ENCODE peak calls at places on chromosome 3, in five cellular contexts. P is right lobe of liver, R is transverse colon, Q is upper lobe of right lung, D is tibial nerve. E is an unnamed sample. For H3K36me3, the result is how much of the 10 kb centered on the place peaks cover.

GRCh38 chr3:1380926-1381646 is 288.3 kb downstream of the CNTN6 start:
- DNase-seq in P (no peak), R (no peak), Q (no peak), D (no peak), E (no peak)

GRCh38 chr3:184740509-184741258 is 28.8 kb upstream of the MAGEF1 start:
- DNase-seq in P (no peak), R (no peak), Q (no peak), D (no peak), E (no peak)

GRCh38 chr3:27535809-27536392 is 51.7 kb upstream of the SLC4A7 start:
- DNase-seq in P (no peak), R (no peak), Q (no peak), D (no peak), E (no peak)

GRCh38 chr3:10502185-10502880 is 3.1 kb downstream of the ATP2B2 start:
- DNase-seq in P (peak), R (no peak), Q (no peak), D (no peak), E (no peak)

GRCh38 chr3:117893638-117894037 is 1141.0 kb downstream of the IGSF11 start:
- DNase-seq in P (no peak), R (no peak), Q (no peak), D (no peak), E (no peak)

GRCh38 chr3:24683511-24684384 is 189.1 kb upstream of the THRB start:
- DNase-seq in P (no peak), R (peak), Q (no peak), D (no peak), E (no peak)

GRCh38 chr3:171748341-171748918 is 61.9 kb downstream of the PLD1 start:
- DNase-seq in P (no peak), R (no peak), Q (no peak), D (no peak), E (no peak)

GRCh38 chr3:12938258-12938711 is 96.9 kb upstream of the RPL32 start:
- DNase-seq in P (no peak), R (no peak), Q (no peak), D (peak), E (no peak)

GRCh38 chr3:79844176-79844575 is 76.4 kb upstream of the ROBO1 start:
- DNase-seq in P (no peak), R (no peak), Q (no peak), D (no peak), E (no peak)

GRCh38 chr3:108477511-108478147 is 32.8 kb downstream of the MYH15 start:
- DNase-seq in P (no peak), R (peak), Q (no peak), D (no peak), E (peak)

GRCh38 chr3:65497846-65498245 is 540.9 kb downstream of the MAGI1 start:
- DNase-seq in P (no peak), R (no peak), Q (no peak), D (no peak), E (no peak)

GRCh38 chr3:107416886-107417285 is 39.6 kb downstream of the CCDC54 start:
- DNase-seq in P (no peak), R (no peak), Q (no peak), D (no peak), E (no peak)

GRCh38 chr3:74423867-74424266 is 190.6 kb downstream of the CNTN3 start:
- DNase-seq in P (no peak), R (no peak), Q (no peak), D (no peak), E (no peak)

GRCh38 chr3:124444075-124444474 is 286.2 kb upstream of the UMPS start:
- DNase-seq in P (no peak), R (no peak), Q (no peak), D (no peak), E (no peak)

GRCh38 chr3:20669184-20669583 is 483.2 kb upstream of the SGO1 start:
- DNase-seq in P (no peak), R (no peak), Q (no peak), D (no peak), E (no peak)

GRCh38 chr3:16132926-16133325 is 41.6 kb upstream of the GALNT15 start:
- DNase-seq in P (no peak), R (no peak), Q (no peak), D (no peak), E (peak)

GRCh38 chr3:185677146-185677829 is 91.2 kb downstream of the SENP2 start:
- DNase-seq in P (no peak), R (no peak), Q (no peak), D (no peak), E (peak)

GRCh38 chr3:71254658-71255057 is 328.9 kb downstream of the FOXP1 start:
- DNase-seq in P (no peak), R (no peak), Q (no peak), D (no peak), E (no peak)

GRCh38 chr3:63308072-63308471 is 30.0 kb downstream of the SYNPR start:
- DNase-seq in P (no peak), R (no peak), Q (no peak), D (no peak), E (no peak)

GRCh38 chr3:127064391-127065137 is 81.6 kb downstream of the PLXNA1 start:
- DNase-seq in P (peak), R (no peak), Q (peak), D (no peak), E (no peak)

GRCh38 chr3:174100744-174101143 is 703.2 kb downstream of the NLGN1 start:
- DNase-seq in P (no peak), R (no peak), Q (no peak), D (no peak), E (no peak)

GRCh38 chr3:138118863-138119766 is 3.7 kb upstream of the DZIP1L start:
- DNase-seq in P (peak), R (peak), Q (peak), D (peak), E (peak)

GRCh38 chr3:40580494-40581091 is 55.8 kb downstream of the ZNF621 start:
- DNase-seq in P (no peak), R (peak), Q (no peak), D (peak), E (peak)

GRCh38 chr3:55487376-55488241 is 503 bp upstream of the WNT5A start:
- DNase-seq in P (peak), R (peak), Q (peak), D (no peak), E (peak)

GRCh38 chr3:37309945-37310665 is 135.7 kb upstream of the LRRFIP2 start:
- DNase-seq in P (no peak), R (no peak), Q (no peak), D (no peak), E (no peak)
- H3K4me3 ChIP-seq in P (no peak), R (no peak), Q (no peak), D (no peak), E (no peak)

DNA sequence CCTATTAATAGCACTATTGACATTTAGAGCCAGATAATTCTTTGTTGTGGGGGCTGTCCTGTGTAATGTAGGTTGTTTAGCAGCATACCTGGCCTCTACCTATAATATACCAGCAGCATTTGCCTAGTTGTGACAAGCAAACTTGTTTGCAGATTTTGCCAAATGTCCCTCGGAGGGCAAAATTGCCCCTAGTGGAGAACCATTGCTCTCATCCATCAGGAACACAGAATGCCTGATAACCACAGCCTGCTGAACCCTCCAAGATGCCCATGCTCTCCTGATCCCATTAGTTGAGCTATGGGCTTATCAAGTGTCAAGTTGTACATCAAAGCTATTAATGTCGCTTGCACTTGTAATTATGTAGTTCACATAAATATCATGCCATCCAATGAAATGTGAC is 15.0 kb upstream of the KBTBD8 start:
- DNase-seq in P (no peak), R (no peak), Q (no peak), D (no peak), E (no peak)
- TF ChIP-seq CTCF in P (no peak), R (no peak), Q (no peak), D (no peak), E (peak)

GRCh38 chr3:194661374-194661773 is 10.6 kb downstream of the LSG1 start:
- DNase-seq in P (no peak), R (no peak), Q (no peak), D (no peak), E (peak)
- H3K36me3 ChIP-seq in P (under half), R (under half), Q (half or more), D (half or more), E (under half)

DNA sequence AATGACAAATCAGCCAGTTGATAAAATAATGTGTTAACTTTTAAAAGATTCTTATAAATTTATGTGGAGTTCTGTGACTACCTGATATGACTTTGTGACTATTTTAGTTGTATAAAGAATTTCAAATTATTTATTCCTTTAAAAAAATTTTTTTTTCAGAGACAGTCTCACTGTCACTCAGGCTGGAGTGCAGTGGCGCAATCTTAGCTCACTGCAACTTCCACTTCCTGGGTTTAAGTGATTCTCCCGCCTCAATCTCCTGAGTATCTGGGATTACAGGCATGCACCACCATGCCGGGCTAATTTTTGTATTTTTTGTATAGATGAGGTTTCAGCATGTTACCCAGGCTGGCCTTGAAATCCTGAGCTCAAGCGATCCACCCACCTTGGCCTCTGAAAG is 48.5 kb downstream of the MBNL1 start:
- DNase-seq in P (no peak), R (no peak), Q (no peak), D (no peak), E (no peak)
- H3K4me3 ChIP-seq in P (no peak), R (no peak), Q (no peak), D (no peak), E (no peak)

GRCh38 chr3:178562143-178562868 is 26.1 kb downstream of the KCNMB2 start:
- DNase-seq in P (no peak), R (no peak), Q (no peak), D (no peak), E (no peak)
- TF ChIP-seq CTCF in P (no peak), R (no peak), Q (no peak), D (no peak), E (no peak)

DNA sequence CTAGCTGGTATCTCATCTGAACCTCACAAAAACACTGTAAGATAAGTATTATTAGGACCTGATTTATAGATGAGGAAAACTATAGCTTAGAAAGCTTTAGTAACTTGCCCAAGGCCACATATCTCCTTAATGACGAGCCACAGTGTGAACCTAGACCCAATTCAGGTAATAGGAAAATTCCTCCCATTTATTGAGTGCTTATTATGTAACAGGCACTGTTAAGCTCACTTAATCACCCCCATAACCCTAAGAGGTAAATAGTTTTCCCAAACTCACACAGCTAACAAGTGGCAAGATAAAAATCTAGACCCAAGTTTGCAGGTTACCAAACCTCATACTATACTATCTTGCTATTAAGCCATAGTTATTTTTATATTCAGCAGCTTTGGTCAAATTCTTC is 7.9 kb downstream of the WDR5B start:
- DNase-seq in P (no peak), R (no peak), Q (no peak), D (no peak), E (no peak)
- H3K36me3 ChIP-seq in P (under half), R (half or more), Q (half or more), D (half or more), E (under half)

E was measured in WERI-Rb-1.